ENCODE peak calls at places on chromosomes 6 and 20, in six cellular contexts. Z is mammary epithelial cell, K is sigmoid colon, X is IMR-90, G is upper lobe of left lung, L is transverse colon. W is an unnamed sample. For H3K36me3 and H3K4me1, the result is how much of the 10 kb centered on the place peaks cover.

GRCh38 chr20:10253750-10254149 is 35.1 kb downstream of the SNAP25 start:
- DNase-seq in Z (no peak), K (no peak), X (no peak), G (no peak), L (no peak), W (no peak)

GRCh38 chr6:135062735-135063134 is 8.1 kb upstream of the HBS1L start:
- DNase-seq in Z (no peak), K (no peak), X (no peak), G (no peak), L (no peak), W (no peak)

GRCh38 chr6:130943738-130944137 is 116.5 kb downstream of the SMLR1 start:
- DNase-seq in Z (no peak), K (no peak), X (no peak), G (no peak), L (peak), W (peak)

GRCh38 chr6:43575105-43575771 is 600 bp downstream of the XPO5 start:
- DNase-seq in Z (no peak), K (no peak), X (peak), G (peak), L (peak), W (no peak)

GRCh38 chr6:31162463-31163165 is 4.2 kb downstream of the TCF19 start:
- DNase-seq in Z (no peak), K (no peak), X (no peak), G (no peak), L (no peak), W (no peak)

GRCh38 chr6:43992783-43993505 is 134.3 kb downstream of the MRPL14 start:
- DNase-seq in Z (no peak), K (peak), X (no peak), G (no peak), L (no peak), W (no peak)

GRCh38 chr6:85792278-85792677 is 149.6 kb upstream of the SYNCRIP start:
- DNase-seq in Z (peak), K (no peak), X (peak), G (no peak), L (no peak), W (no peak)

GRCh38 chr6:138264372-138264880 is 46.1 kb upstream of the PBOV1 start:
- DNase-seq in Z (no peak), K (no peak), X (no peak), G (no peak), L (no peak), W (no peak)

GRCh38 chr6:43428874-43429273 is 1.5 kb downstream of the ABCC10 start:
- DNase-seq in Z (no peak), K (no peak), X (no peak), G (no peak), L (no peak), W (no peak)

GRCh38 chr6:96436398-96436797 is 85.2 kb upstream of the UFL1 start:
- DNase-seq in Z (no peak), K (no peak), X (no peak), G (no peak), L (no peak), W (no peak)

GRCh38 chr20:33023439-33024262 is 7.8 kb upstream of the BPIFB6 start:
- DNase-seq in Z (no peak), K (no peak), X (no peak), G (no peak), L (no peak), W (no peak)

GRCh38 chr6:51633424-51633823 is 454.0 kb downstream of the PKHD1 start:
- DNase-seq in Z (no peak), K (no peak), X (no peak), G (no peak), L (no peak), W (no peak)

GRCh38 chr6:78936515-78936914 is 69.2 kb downstream of the IRAK1BP1 start:
- DNase-seq in Z (no peak), K (no peak), X (no peak), G (no peak), L (no peak), W (no peak)

GRCh38 chr20:2751868-2752630 is 48.4 kb downstream of the CPXM1 start:
- DNase-seq in Z (no peak), K (peak), X (no peak), G (no peak), L (peak), W (peak)

GRCh38 chr6:127532991-127533390 is 13.9 kb upstream of the MTCL3 start:
- DNase-seq in Z (no peak), K (no peak), X (no peak), G (no peak), L (no peak), W (no peak)

GRCh38 chr6:11710968-11711643 is 67.5 kb downstream of the ADTRP start:
- DNase-seq in Z (no peak), K (no peak), X (no peak), G (no peak), L (no peak), W (no peak)

GRCh38 chr20:23393999-23394775 is 27.1 kb downstream of the NAPB start:
- DNase-seq in Z (no peak), K (no peak), X (peak), G (peak), L (no peak), W (no peak)

GRCh38 chr20:23399568-23400241 is 21.6 kb downstream of the NAPB start:
- DNase-seq in Z (peak), K (no peak), X (peak), G (peak), L (no peak), W (no peak)

GRCh38 chr20:23397961-23398360 is 23.3 kb downstream of the NAPB start:
- DNase-seq in Z (no peak), K (no peak), X (peak), G (no peak), L (no peak), W (no peak)

GRCh38 chr20:23401051-23401450 is 20.2 kb downstream of the NAPB start:
- DNase-seq in Z (no peak), K (no peak), X (no peak), G (no peak), L (no peak), W (no peak)

GRCh38 chr20:23396961-23397620 is 24.2 kb downstream of the NAPB start:
- DNase-seq in Z (no peak), K (no peak), X (peak), G (no peak), L (no peak), W (no peak)
- H3K36me3 ChIP-seq in Z (under half), K (under half), X (under half), G (under half), L (under half), W (under half)

GRCh38 chr6:100459291-100459690 is 5.4 kb downstream of the SIM1 start:
- DNase-seq in Z (no peak), K (no peak), X (no peak), G (no peak), L (no peak), W (no peak)

GRCh38 chr6:100462396-100462795 is 2.3 kb downstream of the SIM1 start:
- DNase-seq in Z (no peak), K (no peak), X (no peak), G (no peak), L (no peak), W (no peak)

GRCh38 chr6:100461273-100461919 is 3.3 kb downstream of the SIM1 start:
- DNase-seq in Z (no peak), K (no peak), X (no peak), G (no peak), L (no peak), W (no peak)

GRCh38 chr6:100461920-100462295 is 2.8 kb downstream of the SIM1 start:
- DNase-seq in Z (no peak), K (no peak), X (no peak), G (no peak), L (no peak), W (no peak)

DNA sequence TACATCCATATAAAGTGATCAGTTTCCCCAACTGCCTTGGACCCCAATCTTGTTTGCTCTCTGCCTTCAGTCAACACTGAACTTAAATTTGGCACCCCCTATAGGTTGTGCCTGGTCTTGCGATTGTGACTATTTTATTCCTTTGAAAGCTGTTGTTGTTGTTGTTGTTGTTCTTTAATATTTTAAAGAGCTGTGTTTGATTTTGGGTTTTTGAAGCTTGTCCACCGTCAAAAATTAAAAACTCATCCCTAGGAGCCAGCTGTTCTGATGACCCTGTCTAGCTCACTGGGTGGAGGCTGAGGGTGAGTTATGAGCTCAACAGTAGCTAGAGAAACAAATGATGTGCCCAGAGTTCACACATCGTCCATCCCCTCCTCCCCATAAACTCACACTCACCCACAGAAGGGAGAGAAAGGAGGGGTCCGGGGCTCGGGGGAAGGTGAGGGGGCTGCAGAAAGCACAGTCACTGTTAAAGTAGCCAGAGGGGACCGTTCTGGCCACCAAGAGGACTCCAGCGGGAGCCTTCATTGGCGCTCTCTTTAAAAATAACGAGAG is 4.0 kb downstream of the SIM1 start:
- DNase-seq in Z (no peak), K (no peak), X (no peak), G (no peak), L (no peak), W (no peak)
- H3K4me1 ChIP-seq in Z (under half), K (under half), X (under half), G (under half), L (under half), W (under half)

GRCh38 chr6:54602591-54602990 is 244.0 kb upstream of the FAM83B start:
- DNase-seq in Z (no peak), K (no peak), X (no peak), G (no peak), L (no peak), W (no peak)

GRCh38 chr6:54595844-54596243 is 250.7 kb upstream of the FAM83B start:
- DNase-seq in Z (no peak), K (no peak), X (peak), G (no peak), L (no peak), W (no peak)

DNA sequence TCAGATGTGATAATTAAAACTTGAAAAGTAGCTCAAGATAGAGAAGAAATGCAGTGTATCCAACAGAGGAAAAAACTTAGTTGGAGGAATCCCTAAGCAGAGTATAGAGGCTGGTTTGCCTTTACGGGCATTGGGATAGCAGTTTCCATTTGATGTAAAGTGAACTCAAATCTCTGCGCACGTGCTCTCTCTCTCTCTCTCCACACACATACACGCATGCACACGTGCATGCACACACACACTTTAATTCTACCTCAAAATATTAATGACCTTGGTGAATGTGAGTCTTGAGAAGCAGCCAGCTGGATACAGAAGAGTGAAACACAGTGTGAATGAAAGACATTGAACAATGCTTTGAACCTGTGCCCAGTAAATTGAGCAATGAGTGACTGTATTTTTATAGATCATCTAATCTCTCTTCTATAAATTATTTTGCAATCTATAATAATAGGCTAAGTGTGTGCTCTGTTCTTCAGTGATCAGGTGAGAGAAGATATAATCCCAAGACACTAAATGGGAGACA is 247.7 kb upstream of the FAM83B start:
- DNase-seq in Z (peak), K (no peak), X (no peak), G (no peak), L (no peak), W (no peak)
- H3K27ac ChIP-seq in Z (no peak), K (no peak), X (no peak), G (no peak), L (no peak), W (no peak)

DNA sequence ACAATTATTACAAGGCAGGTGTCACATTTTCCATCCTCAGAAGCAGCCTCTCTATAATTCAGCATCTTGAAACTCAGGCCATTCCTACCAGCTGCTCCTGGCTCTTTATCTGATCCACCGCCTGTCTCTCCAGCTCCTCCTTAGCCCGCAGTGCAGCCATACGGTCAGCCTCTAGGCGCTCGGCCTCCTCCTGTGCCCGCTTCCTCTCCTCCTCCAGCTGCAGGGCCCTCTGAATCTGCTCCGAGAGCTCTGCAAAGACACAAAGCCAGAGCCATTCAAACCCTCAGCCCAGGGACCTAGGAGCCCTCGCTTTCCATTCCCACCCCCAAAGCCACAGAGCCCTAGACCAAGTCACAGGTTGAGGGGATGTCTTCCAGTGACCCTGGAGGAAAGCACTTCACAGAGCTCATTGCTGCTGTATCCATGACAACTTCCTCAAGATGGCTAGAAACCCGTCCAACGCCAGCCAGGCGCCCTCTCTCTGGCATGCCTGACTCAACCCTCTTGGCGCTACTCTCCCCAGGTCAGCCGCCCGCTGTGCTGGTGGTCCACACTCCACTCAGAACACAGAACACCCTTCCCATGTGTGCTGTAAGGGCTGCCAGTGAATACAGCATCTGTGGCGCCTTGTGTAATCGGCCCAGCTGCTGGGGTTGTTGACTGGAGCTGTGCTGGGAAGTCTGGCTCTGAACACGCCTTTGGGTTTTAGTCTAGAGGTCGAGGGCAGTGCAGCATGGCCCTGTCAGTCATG is 49.3 kb downstream of the EZR start:
- DNase-seq in Z (no peak), K (peak), X (no peak), G (no peak), L (no peak), W (no peak)
- H3K36me3 ChIP-seq in Z (half or more), K (under half), X (half or more), G (half or more), L (half or more), W (half or more)

GRCh38 chr6:139485185-139485584 is 110.7 kb upstream of the CITED2 start:
- DNase-seq in Z (no peak), K (no peak), X (no peak), G (no peak), L (no peak), W (no peak)

GRCh38 chr6:139483082-139483481 is 108.6 kb upstream of the CITED2 start:
- DNase-seq in Z (no peak), K (no peak), X (no peak), G (no peak), L (no peak), W (no peak)

GRCh38 chr6:139482184-139482751 is 107.8 kb upstream of the CITED2 start:
- DNase-seq in Z (no peak), K (no peak), X (no peak), G (no peak), L (no peak), W (no peak)

GRCh38 chr6:139486476-139486799 is 112.0 kb upstream of the CITED2 start:
- DNase-seq in Z (no peak), K (no peak), X (no peak), G (no peak), L (no peak), W (no peak)

DNA sequence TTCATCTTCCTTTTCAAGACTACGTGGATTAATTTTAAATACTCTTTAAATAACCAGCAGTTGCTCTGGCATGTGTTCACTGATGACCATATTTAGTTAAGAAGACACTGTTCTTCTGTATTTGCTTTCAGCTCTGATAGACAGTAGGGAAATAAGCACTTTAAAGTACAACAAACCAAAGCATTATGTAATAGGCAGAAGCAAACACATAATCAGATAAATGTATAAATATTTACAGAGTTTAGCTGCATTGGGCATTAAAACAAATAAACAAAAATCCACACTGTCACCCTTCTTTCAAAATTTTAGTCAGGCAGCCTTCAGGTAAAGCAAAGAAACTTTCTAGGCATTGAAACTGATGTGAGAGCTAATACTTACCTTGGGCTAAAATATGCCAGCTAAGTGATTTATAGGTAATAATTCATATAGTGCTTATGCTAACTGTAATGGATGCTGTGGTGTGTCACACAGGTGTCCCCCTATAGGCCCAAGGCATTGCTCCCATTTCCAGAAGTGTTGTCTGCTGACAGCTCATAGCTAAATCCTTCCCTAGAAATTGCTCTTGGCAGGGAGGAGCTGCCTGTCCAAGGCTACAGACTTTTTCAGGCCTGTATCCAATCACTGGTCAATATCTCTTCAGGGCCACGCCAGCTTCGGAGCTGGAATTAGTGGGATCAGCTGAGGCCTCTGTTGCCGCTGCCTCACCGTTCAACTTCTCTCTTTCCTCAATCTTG is 111.5 kb upstream of the CITED2 start:
- DNase-seq in Z (no peak), K (no peak), X (no peak), G (no peak), L (no peak), W (no peak)
- H3K4me1 ChIP-seq in Z (under half), K (under half), X (under half), G (under half), L (under half), W (under half)

GRCh38 chr6:42047220-42047590 is 3.1 kb upstream of the TAF8 start:
- DNase-seq in Z (no peak), K (peak), X (no peak), G (no peak), L (no peak), W (no peak)
- H3K27ac ChIP-seq in Z (peak), K (peak), X (no peak), G (peak), L (peak), W (no peak)

W was measured in PC-9.